ENCODE peak calls at places on chromosomes 12 and 14, in six cellular contexts. C is A549; O is dorsolateral prefrontal cortex; R is CD8-positive, alpha-beta T cell; W is heart right ventricle; A is ovary. B is an unnamed sample.

GRCh38 chr12:53985358-53985899 is 483 bp downstream of the HOXC10 start:
- DNase-seq in R (no peak), A (no peak), C (no peak), W (no peak), O (no peak), B (no peak)

GRCh38 chr12:39186744-39187143 is 256.2 kb downstream of the KIF21A start:
- DNase-seq in A (no peak), W (no peak), C (no peak), R (no peak), O (no peak), B (no peak)

GRCh38 chr14:105746124-105746514 is 219.7 kb downstream of the TMEM121 start:
- DNase-seq in W (no peak), A (no peak), O (no peak), R (no peak), C (no peak), B (no peak)

GRCh38 chr14:30620178-30620577 is 1.9 kb upstream of the SCFD1 start:
- DNase-seq in O (no peak), C (peak; percentile 7), W (no peak), A (no peak), R (no peak), B (no peak)

GRCh38 chr14:102227184-102227964 is 77.6 kb downstream of the MOK start:
- DNase-seq in W (no peak), C (no peak), A (peak; percentile 31), O (no peak), R (no peak), B (no peak)

GRCh38 chr12:114933428-114934160 is 249.6 kb upstream of the TBX3 start:
- DNase-seq in C (peak; percentile 94), W (no peak), A (peak; percentile 10), O (no peak), R (no peak), B (no peak)

GRCh38 chr14:34872822-34873590 is 2.2 kb downstream of the BAZ1A start:
- DNase-seq in A (peak; percentile 17), R (no peak), C (peak; percentile 3), W (no peak), O (no peak), B (peak; percentile 16)

GRCh38 chr12:103728323-103728722 is 112.7 kb downstream of the NT5DC3 start:
- DNase-seq in W (no peak), A (no peak), C (no peak), R (no peak), O (no peak), B (no peak)

GRCh38 chr12:113239288-113239771 is 18.1 kb downstream of the TPCN1 start:
- DNase-seq in A (no peak), R (no peak), O (no peak), W (no peak), C (no peak), B (peak; percentile 53)

GRCh38 chr12:67709367-67709954 is 60.9 kb downstream of the DYRK2 start:
- DNase-seq in O (no peak), C (no peak), R (no peak), A (no peak), W (peak; percentile 39), B (no peak)

GRCh38 chr12:89817501-89818226 is 109.0 kb upstream of the ATP2B1 start:
- DNase-seq in C (peak; percentile 53), W (no peak), A (no peak), O (no peak), R (no peak), B (no peak)

GRCh38 chr12:27975222-27976136 is 2.9 kb upstream of the PTHLH start:
- DNase-seq in R (no peak), C (peak; percentile 68), W (peak; percentile 17), O (no peak), A (no peak), B (no peak)

GRCh38 chr12:120181991-120182631 is 12.4 kb downstream of the GCN1 start:
- DNase-seq in O (no peak), C (no peak), R (no peak), W (no peak), A (no peak), B (no peak)

GRCh38 chr14:92074555-92074954 is 31.8 kb downstream of the ATXN3 start:
- DNase-seq in W (no peak), C (no peak), O (no peak), R (no peak), A (no peak), B (no peak)

GRCh38 chr12:53234236-53234635 is 2.2 kb upstream of the RARG start:
- DNase-seq in C (no peak), W (no peak), A (no peak), O (no peak), R (no peak), B (peak; percentile 43)

GRCh38 chr14:73786942-73787759 is 64.5 kb upstream of the PTGR2 start:
- DNase-seq in W (peak; percentile 71), C (peak; percentile 31), R (peak; percentile 69), A (peak; percentile 72), O (peak; percentile 59), B (peak; percentile 76)

GRCh38 chr14:35992816-35993511 is 166.8 kb downstream of the BRMS1L start:
- DNase-seq in C (no peak), O (no peak), R (no peak), W (no peak), A (no peak), B (no peak)

GRCh38 chr12:49131051-49131972 is at the start of gene TUBA1B:
- DNase-seq in R (peak; percentile 89), O (peak; percentile 90), C (peak; percentile 92), A (peak; percentile 91), W (peak; percentile 92), B (peak; percentile 94)

GRCh38 chr12:51246254-51246853 is 7.7 kb downstream of the DAZAP2 start:
- DNase-seq in R (peak; percentile 23), W (peak; percentile 29), A (no peak), C (no peak), O (no peak), B (peak; percentile 17)

GRCh38 chr12:55972906-55973597 is 826 bp upstream of the RAB5B start:
- DNase-seq in R (no peak), W (no peak), A (no peak), O (no peak), C (no peak), B (peak; percentile 18)

GRCh38 chr12:19140381-19141236 is 11.1 kb downstream of the PLEKHA5 start:
- DNase-seq in R (no peak), C (no peak), A (no peak), W (no peak), O (no peak), B (no peak)

GRCh38 chr12:110079477-110080400 is 31.4 kb upstream of the C12orf76 start:
- DNase-seq in R (peak; percentile 74), O (peak; percentile 67), C (peak; percentile 67), A (no peak), W (peak; percentile 32), B (peak; percentile 63)

GRCh38 chr14:94458558-94459200 is 6.1 kb upstream of the SERPINA11 start:
- DNase-seq in O (no peak), A (no peak), W (no peak), R (no peak), C (no peak), B (no peak)

GRCh38 chr12:93325855-93326254 is 51.9 kb upstream of the NUDT4 start:
- DNase-seq in R (no peak), W (no peak), O (no peak), A (no peak), C (no peak), B (no peak)

GRCh38 chr14:103296007-103296406 is 38.0 kb upstream of the EIF5 start:
- DNase-seq in W (no peak), R (no peak), A (no peak), O (no peak), C (peak; percentile 48), B (no peak)

GRCh38 chr14:60311417-60311816 is 62.4 kb downstream of the PPM1A start:
- DNase-seq in R (no peak), C (no peak), A (no peak), O (no peak), W (no peak), B (no peak)

GRCh38 chr14:92409069-92409468 is 86.1 kb downstream of the SLC24A4 start:
- DNase-seq in A (no peak), C (no peak), R (no peak), W (peak; percentile 23), O (no peak), B (peak; percentile 17)

GRCh38 chr12:122099280-122099749 is 20.8 kb downstream of the MLXIP start:
- DNase-seq in O (peak; percentile 17), A (no peak), W (no peak), R (no peak), C (no peak), B (no peak)

GRCh38 chr14:91389173-91389572 is 28.4 kb downstream of the CCDC88C start:
- DNase-seq in A (no peak), O (no peak), W (no peak), C (no peak), R (no peak), B (no peak)

GRCh38 chr14:42424501-42424900 is 817.8 kb downstream of the LRFN5 start:
- DNase-seq in R (no peak), O (no peak), W (no peak), C (no peak), A (no peak), B (no peak)

GRCh38 chr12:72546106-72546505 is 273.9 kb downstream of the TRHDE start:
- DNase-seq in W (no peak), A (no peak), C (no peak), R (no peak), O (no peak), B (no peak)

GRCh38 chr14:97109234-97109633 is 312.1 kb downstream of the VRK1 start:
- DNase-seq in O (no peak), A (no peak), W (no peak), R (no peak), C (no peak), B (no peak)
- H3K27ac ChIP-seq in O (no peak overlapping the region), A (no peak overlapping the region), W (no peak overlapping the region), R (no peak overlapping the region), C (no peak overlapping the region), B (no peak overlapping the region)

GRCh38 chr14:50834802-50835276 is 3.9 kb upstream of the NIN start:
- DNase-seq in O (no peak), R (no peak), W (no peak), C (no peak), A (no peak), B (no peak)
- H3K4me3 ChIP-seq in O (no peak overlapping the region), R (peak overlapping the region; percentile 2), W (no peak overlapping the region), C (no peak overlapping the region), A (no peak overlapping the region), B (no peak overlapping the region)

GRCh38 chr12:3930216-3930615 is 57.0 kb upstream of the PARP11 start:
- DNase-seq in C (no peak), O (no peak), A (no peak), W (no peak), R (no peak), B (no peak)

GRCh38 chr12:3925621-3926020 is 52.4 kb upstream of the PARP11 start:
- DNase-seq in R (no peak), A (no peak), W (no peak), O (no peak), C (no peak), B (no peak)

GRCh38 chr12:3931206-3931605 is 58.0 kb upstream of the PARP11 start:
- DNase-seq in O (no peak), W (no peak), R (peak; percentile 32), A (no peak), C (no peak), B (no peak)

GRCh38 chr12:3931721-3932120 is 58.5 kb upstream of the PARP11 start:
- DNase-seq in W (no peak), C (no peak), O (no peak), A (no peak), R (no peak), B (no peak)

GRCh38 chr12:3928538-3929220 is 55.5 kb upstream of the PARP11 start:
- DNase-seq in W (no peak), A (no peak), R (no peak), O (no peak), C (no peak), B (no peak)
- H3K27ac ChIP-seq in W (no peak overlapping the region), A (no peak overlapping the region), R (no peak overlapping the region), O (no peak overlapping the region), C (no peak overlapping the region), B (no peak overlapping the region)

GRCh38 chr12:14284189-14284722 is 81.2 kb upstream of the ATF7IP start:
- DNase-seq in A (peak; percentile 89), W (peak; percentile 47), R (no peak), C (no peak), O (no peak), B (no peak)
- H3K4me3 ChIP-seq in A (no peak overlapping the region), W (no peak overlapping the region), R (no peak overlapping the region), C (no peak overlapping the region), O (no peak overlapping the region), B (no peak overlapping the region)